ENCODE peak calls at places on chromosomes 4 and X, in four cellular contexts. N, F, O and W are unnamed samples. For H3K36me3, the result is how much of the 10 kb centered on the place peaks cover.

GRCh38 chr4:173014113-173014558 is 154.5 kb upstream of the GALNT7 start:
- DNase-seq in N (no peak), F (no peak), O (peak), W (no peak)

GRCh38 chr4:79042079-79042674 is 102.9 kb upstream of the PAQR3 start:
- DNase-seq in O (no peak), F (no peak), N (no peak), W (no peak)

GRCh38 chrX:44451056-44451455 is 91.6 kb downstream of the FUNDC1 start:
- DNase-seq in O (no peak), N (no peak), F (no peak), W (no peak)

GRCh38 chr4:106287353-106287969 is 28.5 kb downstream of the TBCK start:
- DNase-seq in O (no peak), F (no peak), N (no peak), W (no peak)

GRCh38 chrX:45517090-45517973 is 316.7 kb upstream of the DIPK2B start:
- DNase-seq in N (no peak), F (no peak), O (no peak), W (no peak)

GRCh38 chr4:6273661-6273990 is 4.0 kb downstream of the WFS1 start:
- DNase-seq in N (no peak), F (no peak), O (no peak), W (no peak)

GRCh38 chr4:42048394-42048793 is 58.1 kb downstream of the SLC30A9 start:
- DNase-seq in O (no peak), N (no peak), F (no peak), W (no peak)

GRCh38 chr4:25756503-25756902 is 100.9 kb downstream of the SLC34A2 start:
- DNase-seq in F (no peak), N (no peak), O (no peak), W (no peak)

GRCh38 chr4:148497258-148497657 is 55.0 kb upstream of the NR3C2 start:
- DNase-seq in N (no peak), O (no peak), F (no peak), W (no peak)

GRCh38 chr4:20074450-20074849 is 177.3 kb upstream of the SLIT2 start:
- DNase-seq in F (no peak), N (no peak), O (no peak), W (no peak)

GRCh38 chr4:6071959-6072720 is 53.9 kb upstream of the C4orf50 start:
- DNase-seq in O (no peak), N (no peak), F (peak), W (peak)

GRCh38 chrX:87636533-87636932 is 118.9 kb downstream of the KLHL4 start:
- DNase-seq in F (no peak), O (no peak), N (no peak), W (no peak)

GRCh38 chr4:56424697-56425514 is 10.5 kb downstream of the PPAT start:
- DNase-seq in F (peak), N (no peak), O (no peak), W (no peak)

GRCh38 chrX:151000901-151001301 is 17.8 kb downstream of the HMGB3 start:
- DNase-seq in O (no peak), F (no peak), N (no peak), W (no peak)

GRCh38 chr4:138251904-138252303 is 9.8 kb upstream of the SLC7A11 start:
- DNase-seq in O (no peak), N (no peak), F (no peak), W (no peak)

GRCh38 chr4:170030121-170030520 is 3.9 kb upstream of the MFAP3L start:
- DNase-seq in N (no peak), F (no peak), O (no peak), W (no peak)

GRCh38 chr4:170027181-170027829 is 1.1 kb upstream of the MFAP3L start:
- DNase-seq in O (peak), F (peak), N (peak), W (peak)

GRCh38 chr4:170022211-170022610 is 4.0 kb downstream of the MFAP3L start:
- DNase-seq in N (no peak), O (no peak), F (no peak), W (no peak)

GRCh38 chr4:170025523-170026252 is 507 bp downstream of the MFAP3L start:
- DNase-seq in N (peak), O (peak), F (peak), W (peak)

DNA sequence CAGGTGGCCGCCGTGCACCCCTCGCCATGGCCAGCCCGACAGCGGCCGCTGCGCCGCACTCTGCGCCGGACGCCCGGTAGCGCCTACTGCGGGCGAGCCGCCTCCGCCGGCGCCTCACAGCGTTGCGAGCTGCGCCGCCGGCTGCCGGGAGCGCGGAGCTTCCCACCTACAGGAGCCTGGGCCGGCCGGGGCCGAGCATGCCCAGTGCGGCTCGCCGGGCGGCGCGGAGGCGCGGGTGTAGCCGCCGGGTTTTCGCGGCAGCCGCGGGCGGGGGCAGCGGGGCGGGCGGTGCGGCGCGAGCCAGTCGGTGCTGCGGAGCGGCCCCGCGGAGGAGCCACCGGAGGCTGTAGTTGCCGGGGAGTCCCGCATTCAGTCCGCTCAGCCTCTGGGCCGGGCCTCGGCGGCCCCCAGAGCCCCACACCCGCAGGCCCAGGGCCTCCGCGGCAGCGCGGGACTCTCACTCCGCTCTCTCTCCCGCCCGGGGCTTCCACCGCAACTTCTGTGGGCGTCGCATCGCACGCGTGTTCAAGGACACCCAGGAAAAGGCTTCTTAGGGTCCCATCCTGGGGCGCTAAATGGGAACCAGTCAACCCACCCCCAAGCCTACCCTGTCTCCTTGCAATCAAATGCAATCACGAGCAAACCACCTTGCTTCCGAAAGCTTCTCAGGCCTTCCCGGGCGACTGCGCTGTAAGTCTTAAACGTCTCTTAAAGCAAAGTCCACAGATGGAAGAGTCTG is at the start of gene MFAP3L:
- DNase-seq in F (peak), O (peak), N (peak), W (peak)
- TF ChIP-seq POLR2A in F (peak), O (peak), N (peak), W (peak)

DNA sequence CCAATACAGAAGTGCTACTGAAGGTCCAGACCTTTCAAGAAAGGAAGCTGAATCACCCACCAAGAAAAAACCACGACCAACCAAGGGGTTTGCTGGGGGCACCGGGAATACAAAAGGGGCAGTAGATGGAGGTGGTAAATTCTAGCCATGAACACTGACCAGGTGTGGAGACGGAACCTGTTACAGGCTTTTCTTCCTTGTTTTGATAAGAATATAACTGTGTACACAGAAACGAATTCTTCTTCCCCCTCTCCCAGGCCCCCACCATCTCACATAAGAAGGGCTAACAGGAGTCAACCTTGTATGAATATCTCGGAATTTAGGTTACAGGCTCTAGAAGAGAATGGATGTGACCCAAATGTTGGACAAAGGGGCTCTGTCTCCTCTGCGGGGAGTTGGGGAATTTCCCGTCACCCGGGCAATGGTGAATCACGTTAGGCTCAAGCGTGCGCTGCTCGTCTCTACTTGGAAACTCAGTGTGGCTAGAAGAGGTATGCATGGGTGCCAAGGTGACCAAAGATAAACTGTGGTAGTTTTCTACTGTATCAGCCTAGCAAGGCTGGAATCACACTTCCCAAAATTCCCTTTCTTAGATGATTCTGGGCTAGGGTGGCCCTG is 87.0 kb downstream of the AFAP1 start:
- DNase-seq in O (no peak), N (no peak), F (peak), W (no peak)
- H3K36me3 ChIP-seq in O (under half), N (under half), F (under half), W (under half)

GRCh38 chrX:41931591-41931990 is 8.2 kb upstream of the CASK start:
- DNase-seq in N (no peak), O (no peak), F (no peak), W (no peak)
- TF ChIP-seq POLR2A in N (no peak), O (no peak), F (no peak), W (no peak)

DNA sequence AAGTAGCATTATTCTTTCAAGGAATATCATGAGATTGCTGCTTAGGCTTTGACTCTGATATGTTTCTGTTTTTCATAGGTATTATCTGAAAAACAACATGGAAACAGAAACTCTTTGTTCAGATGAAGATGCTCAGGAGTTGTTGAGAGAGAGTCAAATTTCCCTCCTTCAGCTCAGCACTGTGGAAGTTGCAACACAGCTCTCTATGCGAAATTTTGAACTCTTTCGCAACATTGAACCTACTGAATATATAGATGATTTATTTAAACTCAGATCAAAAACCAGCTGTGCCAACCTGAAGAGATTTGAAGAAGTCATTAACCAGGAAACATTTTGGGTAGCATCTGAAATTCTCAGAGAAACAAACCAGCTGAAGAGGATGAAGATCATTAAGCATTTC is 238.6 kb downstream of the RAPGEF2 start:
- DNase-seq in O (no peak), F (no peak), N (no peak), W (no peak)
- H3K36me3 ChIP-seq in O (half or more), F (under half), N (under half), W (under half)

GRCh38 chrX:49192722-49193328 is 6.7 kb upstream of the PRICKLE3 start:
- DNase-seq in F (peak), N (no peak), O (no peak), W (no peak)

GRCh38 chrX:49188468-49189076 is 2.4 kb upstream of the PRICKLE3 start:
- DNase-seq in N (no peak), F (no peak), O (no peak), W (no peak)

GRCh38 chrX:49190783-49191032 is 4.5 kb upstream of the PRICKLE3 start:
- DNase-seq in F (no peak), N (no peak), O (no peak), W (no peak)

GRCh38 chrX:49193542-49193964 is 6.4 kb downstream of the SYP start:
- DNase-seq in N (no peak), F (no peak), O (no peak), W (no peak)

DNA sequence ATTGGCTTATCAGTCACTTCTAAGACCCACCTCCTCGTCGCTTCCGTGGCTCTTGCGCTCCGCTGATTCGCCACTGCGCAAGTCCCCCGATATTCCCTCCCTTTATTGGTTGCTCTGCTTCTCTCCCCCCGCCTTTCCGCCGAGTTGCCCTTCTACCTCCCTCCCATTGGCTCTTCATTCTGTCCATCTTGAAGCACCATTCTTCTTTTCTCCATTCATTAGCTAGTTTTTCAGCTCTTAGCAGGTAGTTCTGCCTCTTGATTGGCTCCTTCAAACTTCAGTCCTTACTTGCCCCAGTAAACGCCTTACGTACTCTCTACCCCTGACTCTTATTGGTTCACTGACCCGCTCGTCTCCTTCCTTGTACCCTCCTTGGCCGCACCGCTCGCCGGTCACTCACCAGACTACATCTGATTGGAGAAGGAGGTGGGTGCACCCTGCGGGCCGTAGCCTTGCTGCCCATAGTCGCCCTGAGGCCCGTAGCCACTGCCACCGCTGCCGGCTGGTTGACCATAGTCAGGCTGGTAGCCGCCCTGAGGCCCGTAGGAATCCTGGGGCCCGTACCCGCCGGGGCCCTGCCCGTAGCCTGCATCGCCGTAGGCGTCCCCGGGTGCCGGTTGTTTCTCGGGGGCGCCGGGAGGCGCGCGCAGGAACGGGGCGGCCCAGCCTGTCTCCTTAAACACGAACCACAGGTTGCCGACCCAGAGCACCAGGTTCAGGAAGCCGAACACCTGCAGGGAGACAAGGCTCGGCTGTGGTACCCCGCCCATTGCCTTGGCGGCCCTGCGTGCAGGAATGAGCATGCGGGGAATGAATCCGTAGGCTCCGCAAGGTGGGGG is 5.1 kb upstream of the PRICKLE3 start:
- DNase-seq in N (peak), F (peak), O (peak), W (peak)
- TF ChIP-seq POLR2A in N (peak), F (peak), O (peak), W (peak)

GRCh38 chrX:2449135-2449886 is 51.5 kb downstream of the DHRSX start:
- DNase-seq in O (no peak), N (no peak), F (no peak), W (no peak)

GRCh38 chrX:2450681-2451080 is 50.1 kb downstream of the DHRSX start:
- DNase-seq in F (no peak), O (no peak), N (no peak), W (no peak)

GRCh38 chrX:2445662-2446623 is 54.8 kb downstream of the DHRSX start:
- DNase-seq in O (no peak), N (no peak), F (no peak), W (no peak)

GRCh38 chrX:2447484-2447883 is 53.3 kb downstream of the DHRSX start:
- DNase-seq in N (no peak), F (no peak), O (no peak), W (no peak)

DNA sequence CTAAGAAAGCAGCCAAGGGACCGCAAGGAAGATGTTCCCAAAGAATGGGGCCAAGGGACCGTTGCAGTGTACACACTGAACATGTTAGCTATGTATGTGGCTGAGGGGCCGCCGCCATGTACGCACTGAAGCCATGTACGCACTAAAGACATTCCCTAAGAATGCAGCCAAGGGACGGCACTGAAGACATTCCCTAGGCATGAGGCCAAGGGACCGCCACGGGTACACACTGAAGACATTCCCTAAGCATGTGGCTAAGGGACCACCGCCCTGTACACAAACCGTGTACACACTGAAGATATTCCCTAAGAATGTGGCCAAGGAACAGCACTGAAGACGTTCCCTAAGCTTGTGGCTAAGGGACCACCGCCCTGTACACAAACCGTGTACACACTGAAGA is 54.0 kb downstream of the DHRSX start:
- DNase-seq in N (no peak), O (no peak), F (no peak), W (no peak)
- H3K36me3 ChIP-seq in N (under half), O (under half), F (under half), W (under half)

GRCh38 chr4:2811830-2812599 is 19.1 kb downstream of the SH3BP2 start:
- DNase-seq in N (no peak), O (peak), F (peak), W (peak)
- TF ChIP-seq POLR2A in N (no peak), O (no peak), F (peak), W (peak)

DNA sequence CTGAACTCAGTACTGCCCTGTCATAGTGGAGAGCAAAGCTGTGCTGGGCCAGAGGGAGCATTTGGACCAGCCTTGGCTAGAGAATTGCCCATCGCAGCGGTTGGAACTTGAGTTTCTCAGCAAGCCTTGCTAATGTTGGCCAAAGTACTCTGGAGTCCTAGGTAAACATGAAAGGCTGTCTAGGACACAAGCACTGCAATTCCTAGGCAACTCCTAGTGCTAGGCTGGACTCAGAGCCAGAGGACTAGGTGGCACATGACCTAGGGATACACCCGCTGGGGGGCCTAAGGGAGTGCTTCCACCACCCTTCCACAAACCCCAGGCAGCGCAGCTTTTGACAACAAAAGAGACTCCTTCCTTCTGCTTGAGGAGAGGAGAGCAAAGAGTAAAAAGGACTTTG is 15.0 kb downstream of the MED14 start:
- DNase-seq in N (no peak), O (no peak), F (no peak), W (no peak)
- H3K36me3 ChIP-seq in N (under half), O (under half), F (under half), W (under half)